ENCODE peak calls at places on chromosomes 11 and 22, in six cellular contexts. One of them, this sample, is unnamed.

GRCh38 chr11:120019191-120019590 is 118.7 kb downstream of the TRIM29 start:
- DNase-seq in H4: no peak
- DNase-seq in NCI-H510A treated with DMSO at 0.1 percent for 48 hours: no peak
- DNase-seq in fibroblast of gingiva: no peak
- DNase-seq in iPS DF 6.9: no peak
- DNase-seq in T-helper 2 cell: no peak
- DNase-seq in this sample: no peak

GRCh38 chr22:22076937-22077703 is 94.5 kb upstream of the TOP3B start:
- DNase-seq in NCI-H510A treated with DMSO at 0.1 percent for 48 hours: no peak
- DNase-seq in fibroblast of gingiva: peak; percentile 40
- DNase-seq in T-helper 2 cell: no peak
- DNase-seq in iPS DF 6.9: no peak
- DNase-seq in H4: no peak
- DNase-seq in this sample: no peak

GRCh38 chr11:11884774-11885481 is 43.2 kb downstream of the USP47 start:
- DNase-seq in iPS DF 6.9: no peak
- DNase-seq in H4: no peak
- DNase-seq in T-helper 2 cell: no peak
- DNase-seq in NCI-H510A treated with DMSO at 0.1 percent for 48 hours: no peak
- DNase-seq in fibroblast of gingiva: no peak
- DNase-seq in this sample: no peak

GRCh38 chr11:3194016-3194816 is 24.4 kb downstream of the MRGPRG start:
- DNase-seq in NCI-H510A treated with DMSO at 0.1 percent for 48 hours: no peak
- DNase-seq in iPS DF 6.9: no peak
- DNase-seq in H4: no peak
- DNase-seq in T-helper 2 cell: no peak
- DNase-seq in fibroblast of gingiva: no peak
- DNase-seq in this sample: no peak

GRCh38 chr11:124938206-124938765 is 2.4 kb upstream of the HEPACAM start:
- DNase-seq in iPS DF 6.9: no peak
- DNase-seq in H4: no peak
- DNase-seq in NCI-H510A treated with DMSO at 0.1 percent for 48 hours: no peak
- DNase-seq in T-helper 2 cell: no peak
- DNase-seq in fibroblast of gingiva: peak; percentile 15
- DNase-seq in this sample: no peak

GRCh38 chr11:82996966-82997606 is 74.6 kb downstream of the RAB30 start:
- DNase-seq in iPS DF 6.9: no peak
- DNase-seq in H4: no peak
- DNase-seq in NCI-H510A treated with DMSO at 0.1 percent for 48 hours: peak; percentile 71
- DNase-seq in T-helper 2 cell: no peak
- DNase-seq in fibroblast of gingiva: no peak
- DNase-seq in this sample: no peak

GRCh38 chr11:19181673-19182261 is 20.0 kb downstream of the CSRP3 start:
- DNase-seq in iPS DF 6.9: no peak
- DNase-seq in T-helper 2 cell: no peak
- DNase-seq in NCI-H510A treated with DMSO at 0.1 percent for 48 hours: no peak
- DNase-seq in H4: no peak
- DNase-seq in fibroblast of gingiva: no peak
- DNase-seq in this sample: no peak

GRCh38 chr11:29527391-29527936 is 489.4 kb downstream of the KCNA4 start:
- DNase-seq in fibroblast of gingiva: no peak
- DNase-seq in iPS DF 6.9: no peak
- DNase-seq in H4: peak; percentile 81
- DNase-seq in NCI-H510A treated with DMSO at 0.1 percent for 48 hours: no peak
- DNase-seq in T-helper 2 cell: no peak
- DNase-seq in this sample: no peak

GRCh38 chr11:126406368-126406767 is 50.9 kb downstream of the ST3GAL4 start:
- DNase-seq in NCI-H510A treated with DMSO at 0.1 percent for 48 hours: no peak
- DNase-seq in T-helper 2 cell: no peak
- DNase-seq in H4: no peak
- DNase-seq in fibroblast of gingiva: no peak
- DNase-seq in iPS DF 6.9: no peak
- DNase-seq in this sample: no peak

GRCh38 chr22:22242488-22242887 is 2.1 kb upstream of the VPREB1 start:
- DNase-seq in fibroblast of gingiva: no peak
- DNase-seq in T-helper 2 cell: no peak
- DNase-seq in NCI-H510A treated with DMSO at 0.1 percent for 48 hours: no peak
- DNase-seq in H4: no peak
- DNase-seq in iPS DF 6.9: no peak
- DNase-seq in this sample: no peak

GRCh38 chr22:23774922-23775436 is 2.3 kb downstream of the MMP11 start:
- DNase-seq in iPS DF 6.9: no peak
- DNase-seq in H4: peak; percentile 27
- DNase-seq in NCI-H510A treated with DMSO at 0.1 percent for 48 hours: no peak
- DNase-seq in T-helper 2 cell: no peak
- DNase-seq in fibroblast of gingiva: peak; percentile 38
- DNase-seq in this sample: no peak

GRCh38 chr11:7591107-7591894 is 77.5 kb downstream of the PPFIBP2 start:
- DNase-seq in T-helper 2 cell: no peak
- DNase-seq in iPS DF 6.9: no peak
- DNase-seq in H4: no peak
- DNase-seq in NCI-H510A treated with DMSO at 0.1 percent for 48 hours: no peak
- DNase-seq in fibroblast of gingiva: no peak
- DNase-seq in this sample: no peak

GRCh38 chr22:30097861-30098260 is 17.6 kb downstream of the HORMAD2 start:
- DNase-seq in iPS DF 6.9: no peak
- DNase-seq in H4: no peak
- DNase-seq in NCI-H510A treated with DMSO at 0.1 percent for 48 hours: no peak
- DNase-seq in T-helper 2 cell: no peak
- DNase-seq in fibroblast of gingiva: no peak
- DNase-seq in this sample: no peak

GRCh38 chr11:70592641-70593165 is 194.4 kb downstream of the CTTN start:
- DNase-seq in T-helper 2 cell: no peak
- DNase-seq in fibroblast of gingiva: no peak
- DNase-seq in H4: no peak
- DNase-seq in NCI-H510A treated with DMSO at 0.1 percent for 48 hours: no peak
- DNase-seq in iPS DF 6.9: no peak
- DNase-seq in this sample: no peak

GRCh38 chr11:65885808-65886536 is 2.3 kb downstream of the FIBP start:
- DNase-seq in T-helper 2 cell: no peak
- DNase-seq in NCI-H510A treated with DMSO at 0.1 percent for 48 hours: no peak
- DNase-seq in fibroblast of gingiva: no peak
- DNase-seq in iPS DF 6.9: no peak
- DNase-seq in H4: no peak
- DNase-seq in this sample: no peak

GRCh38 chr22:29663230-29663826 is 56.5 kb upstream of the CABP7 start:
- DNase-seq in T-helper 2 cell: no peak
- DNase-seq in fibroblast of gingiva: peak; percentile 91
- DNase-seq in H4: no peak
- DNase-seq in iPS DF 6.9: no peak
- DNase-seq in NCI-H510A treated with DMSO at 0.1 percent for 48 hours: no peak
- DNase-seq in this sample: no peak

GRCh38 chr11:12818333-12819015 is 144.3 kb downstream of the TEAD1 start:
- DNase-seq in iPS DF 6.9: no peak
- DNase-seq in H4: peak; percentile 85
- DNase-seq in T-helper 2 cell: no peak
- DNase-seq in NCI-H510A treated with DMSO at 0.1 percent for 48 hours: no peak
- DNase-seq in fibroblast of gingiva: peak; percentile 91
- DNase-seq in this sample: no peak

GRCh38 chr11:75439026-75439425 is 6.0 kb upstream of the KLHL35 start:
- DNase-seq in H4: no peak
- DNase-seq in iPS DF 6.9: no peak
- DNase-seq in T-helper 2 cell: no peak
- DNase-seq in NCI-H510A treated with DMSO at 0.1 percent for 48 hours: no peak
- DNase-seq in fibroblast of gingiva: no peak
- DNase-seq in this sample: no peak

GRCh38 chr11:64343740-64344133 is 3.7 kb downstream of the CCDC88B start:
- DNase-seq in H4: no peak
- DNase-seq in T-helper 2 cell: no peak
- DNase-seq in iPS DF 6.9: no peak
- DNase-seq in NCI-H510A treated with DMSO at 0.1 percent for 48 hours: no peak
- DNase-seq in fibroblast of gingiva: no peak
- DNase-seq in this sample: no peak

GRCh38 chr11:64372802-64373597 is 14.0 kb downstream of the RPS6KA4 start:
- DNase-seq in iPS DF 6.9: no peak
- DNase-seq in T-helper 2 cell: no peak
- DNase-seq in NCI-H510A treated with DMSO at 0.1 percent for 48 hours: peak; percentile 94
- DNase-seq in fibroblast of gingiva: no peak
- DNase-seq in H4: no peak
- DNase-seq in this sample: no peak

GRCh38 chr11:21892696-21893095 is 300.2 kb upstream of the ANO5 start:
- DNase-seq in NCI-H510A treated with DMSO at 0.1 percent for 48 hours: no peak
- DNase-seq in T-helper 2 cell: no peak
- DNase-seq in iPS DF 6.9: no peak
- DNase-seq in fibroblast of gingiva: no peak
- DNase-seq in H4: no peak
- DNase-seq in this sample: no peak

GRCh38 chr11:2472428-2473186 is 27.8 kb downstream of the KCNQ1 start:
- DNase-seq in NCI-H510A treated with DMSO at 0.1 percent for 48 hours: no peak
- DNase-seq in T-helper 2 cell: no peak
- DNase-seq in H4: no peak
- DNase-seq in iPS DF 6.9: no peak
- DNase-seq in fibroblast of gingiva: no peak
- DNase-seq in this sample: no peak

GRCh38 chr11:12508151-12508740 is 130.9 kb downstream of the PARVA start:
- DNase-seq in NCI-H510A treated with DMSO at 0.1 percent for 48 hours: no peak
- DNase-seq in fibroblast of gingiva: peak; percentile 78
- DNase-seq in T-helper 2 cell: no peak
- DNase-seq in iPS DF 6.9: no peak
- DNase-seq in H4: no peak
- DNase-seq in this sample: no peak

GRCh38 chr11:115652501-115652900 is 148.3 kb upstream of the CADM1 start:
- DNase-seq in T-helper 2 cell: no peak
- DNase-seq in iPS DF 6.9: no peak
- DNase-seq in H4: no peak
- DNase-seq in NCI-H510A treated with DMSO at 0.1 percent for 48 hours: no peak
- DNase-seq in fibroblast of gingiva: no peak
- DNase-seq in this sample: no peak

GRCh38 chr11:26134053-26134452 is 197.9 kb upstream of the ANO3 start:
- DNase-seq in T-helper 2 cell: no peak
- DNase-seq in NCI-H510A treated with DMSO at 0.1 percent for 48 hours: no peak
- DNase-seq in iPS DF 6.9: no peak
- DNase-seq in H4: no peak
- DNase-seq in fibroblast of gingiva: no peak
- DNase-seq in this sample: no peak

GRCh38 chr11:131094828-131095227 is 178.5 kb upstream of the SNX19 start:
- DNase-seq in iPS DF 6.9: no peak
- DNase-seq in fibroblast of gingiva: no peak
- DNase-seq in T-helper 2 cell: no peak
- DNase-seq in H4: no peak
- DNase-seq in NCI-H510A treated with DMSO at 0.1 percent for 48 hours: no peak
- DNase-seq in this sample: no peak

GRCh38 chr22:42780070-42780540 is 59.4 kb upstream of the A4GALT start:
- DNase-seq in H4: peak; percentile 89
- DNase-seq in fibroblast of gingiva: peak; percentile 94
- DNase-seq in NCI-H510A treated with DMSO at 0.1 percent for 48 hours: peak; percentile 77
- DNase-seq in iPS DF 6.9: peak; percentile 76
- DNase-seq in T-helper 2 cell: no peak
- DNase-seq in this sample: peak; percentile 43

GRCh38 chr11:111408789-111409727 is 30.0 kb upstream of the POU2AF1 start:
- DNase-seq in fibroblast of gingiva: peak; percentile 76
- DNase-seq in iPS DF 6.9: no peak
- DNase-seq in T-helper 2 cell: no peak
- DNase-seq in NCI-H510A treated with DMSO at 0.1 percent for 48 hours: no peak
- DNase-seq in H4: peak; percentile 80
- DNase-seq in this sample: no peak

GRCh38 chr22:38444783-38445182 is 10.2 kb downstream of the KCNJ4 start:
- DNase-seq in H4: no peak
- DNase-seq in iPS DF 6.9: no peak
- DNase-seq in T-helper 2 cell: no peak
- DNase-seq in NCI-H510A treated with DMSO at 0.1 percent for 48 hours: no peak
- DNase-seq in fibroblast of gingiva: no peak
- DNase-seq in this sample: no peak

GRCh38 chr22:16959345-16959930 is 48.6 kb downstream of the GAB4 start:
- DNase-seq in fibroblast of gingiva: no peak
- DNase-seq in NCI-H510A treated with DMSO at 0.1 percent for 48 hours: no peak
- DNase-seq in T-helper 2 cell: no peak
- DNase-seq in H4: no peak
- DNase-seq in iPS DF 6.9: no peak
- DNase-seq in this sample: no peak